ENCODE peak calls at places on chromosomes 5 and 9, in eight cellular contexts. One of them, this sample, is unnamed.

GRCh38 chr5:109516385-109516784 is 106.6 kb upstream of the PJA2 start:
- DNase-seq in activated CD8-positive, alpha-beta memory T cell treated with anti-CD3 and anti-CD28 coated beads for 1 hour: no peak
- DNase-seq in prostate gland: no peak
- DNase-seq in HS-5: peak; percentile 30
- DNase-seq in PC-9: no peak
- DNase-seq in suprapubic skin: no peak
- DNase-seq in foreskin fibroblast: no peak
- DNase-seq in effector memory CD4-positive, alpha-beta T cell: no peak
- DNase-seq in this sample: no peak

GRCh38 chr5:181156758-181157157 is 9.4 kb downstream of the OR2V2 start:
- DNase-seq in activated CD8-positive, alpha-beta memory T cell treated with anti-CD3 and anti-CD28 coated beads for 1 hour: no peak
- DNase-seq in prostate gland: no peak
- DNase-seq in HS-5: no peak
- DNase-seq in PC-9: no peak
- DNase-seq in suprapubic skin: no peak
- DNase-seq in foreskin fibroblast: no peak
- DNase-seq in effector memory CD4-positive, alpha-beta T cell: no peak
- DNase-seq in this sample: no peak

GRCh38 chr9:125189011-125189360 is 617 bp downstream of the PPP6C start:
- DNase-seq in activated CD8-positive, alpha-beta memory T cell treated with anti-CD3 and anti-CD28 coated beads for 1 hour: peak; percentile 21
- DNase-seq in prostate gland: peak; percentile 8
- DNase-seq in HS-5: no peak
- DNase-seq in PC-9: no peak
- DNase-seq in suprapubic skin: no peak
- DNase-seq in foreskin fibroblast: no peak
- DNase-seq in effector memory CD4-positive, alpha-beta T cell: peak; percentile 11
- DNase-seq in this sample: no peak

GRCh38 chr9:81344366-81344765 is 345.0 kb downstream of the TLE1 start:
- DNase-seq in activated CD8-positive, alpha-beta memory T cell treated with anti-CD3 and anti-CD28 coated beads for 1 hour: no peak
- DNase-seq in prostate gland: no peak
- DNase-seq in HS-5: no peak
- DNase-seq in PC-9: no peak
- DNase-seq in suprapubic skin: no peak
- DNase-seq in foreskin fibroblast: no peak
- DNase-seq in effector memory CD4-positive, alpha-beta T cell: no peak
- DNase-seq in this sample: no peak

GRCh38 chr5:1135696-1136525 is 24.0 kb upstream of the SLC12A7 start:
- DNase-seq in activated CD8-positive, alpha-beta memory T cell treated with anti-CD3 and anti-CD28 coated beads for 1 hour: no peak
- DNase-seq in prostate gland: no peak
- DNase-seq in HS-5: no peak
- DNase-seq in PC-9: no peak
- DNase-seq in suprapubic skin: no peak
- DNase-seq in foreskin fibroblast: no peak
- DNase-seq in effector memory CD4-positive, alpha-beta T cell: no peak
- DNase-seq in this sample: no peak

GRCh38 chr9:31839273-31839672 is 545.2 kb upstream of the ACO1 start:
- DNase-seq in activated CD8-positive, alpha-beta memory T cell treated with anti-CD3 and anti-CD28 coated beads for 1 hour: no peak
- DNase-seq in prostate gland: no peak
- DNase-seq in HS-5: peak; percentile 2
- DNase-seq in PC-9: no peak
- DNase-seq in suprapubic skin: no peak
- DNase-seq in foreskin fibroblast: no peak
- DNase-seq in effector memory CD4-positive, alpha-beta T cell: no peak
- DNase-seq in this sample: peak; percentile 8

GRCh38 chr9:127680226-127680625 is 26.6 kb upstream of the CFAP157 start:
- DNase-seq in activated CD8-positive, alpha-beta memory T cell treated with anti-CD3 and anti-CD28 coated beads for 1 hour: no peak
- DNase-seq in prostate gland: no peak
- DNase-seq in HS-5: no peak
- DNase-seq in PC-9: no peak
- DNase-seq in suprapubic skin: no peak
- DNase-seq in foreskin fibroblast: no peak
- DNase-seq in effector memory CD4-positive, alpha-beta T cell: no peak
- DNase-seq in this sample: no peak

GRCh38 chr9:35490155-35490909 is 421 bp downstream of the RUSC2 start:
- DNase-seq in activated CD8-positive, alpha-beta memory T cell treated with anti-CD3 and anti-CD28 coated beads for 1 hour: no peak
- DNase-seq in prostate gland: peak; percentile 9
- DNase-seq in HS-5: no peak
- DNase-seq in PC-9: peak; percentile 11
- DNase-seq in suprapubic skin: no peak
- DNase-seq in foreskin fibroblast: no peak
- DNase-seq in effector memory CD4-positive, alpha-beta T cell: no peak
- DNase-seq in this sample: no peak

GRCh38 chr5:66789434-66789833 is 193.2 kb downstream of the MAST4 start:
- DNase-seq in activated CD8-positive, alpha-beta memory T cell treated with anti-CD3 and anti-CD28 coated beads for 1 hour: no peak
- DNase-seq in prostate gland: no peak
- DNase-seq in HS-5: no peak
- DNase-seq in PC-9: no peak
- DNase-seq in suprapubic skin: no peak
- DNase-seq in foreskin fibroblast: no peak
- DNase-seq in effector memory CD4-positive, alpha-beta T cell: no peak
- DNase-seq in this sample: no peak

GRCh38 chr5:58085800-58086199 is 374.1 kb downstream of the PLK2 start:
- DNase-seq in activated CD8-positive, alpha-beta memory T cell treated with anti-CD3 and anti-CD28 coated beads for 1 hour: no peak
- DNase-seq in prostate gland: no peak
- DNase-seq in HS-5: no peak
- DNase-seq in PC-9: peak; percentile 62
- DNase-seq in suprapubic skin: no peak
- DNase-seq in foreskin fibroblast: no peak
- DNase-seq in effector memory CD4-positive, alpha-beta T cell: no peak
- DNase-seq in this sample: no peak